ENCODE peak calls at places on chromosome 5, in five cellular contexts. G is body of pancreas, N is astrocyte of the cerebellum, M is upper lobe of right lung, B is breast epithelium. Z is an unnamed sample.
A peak's percentile ranks its signal among the peaks of the same experiment; 100 is the strongest.

GRCh38 chr5:138901716-138902115 is 26.6 kb upstream of the LRRTM2 start:
- DNase-seq in G (no peak), N (no peak), M (no peak), B (no peak), Z (no peak)

GRCh38 chr5:168796840-168797548 is 217.8 kb upstream of the PANK3 start:
- DNase-seq in G (no peak), N (no peak), M (no peak), B (no peak), Z (no peak)

GRCh38 chr5:10761842-10762165 is 770 bp upstream of the DAP start:
- DNase-seq in G (no peak), N (no peak), M (no peak), B (no peak), Z (no peak)

GRCh38 chr5:114305402-114306207 is 56.3 kb upstream of the KCNN2 start:
- DNase-seq in G (no peak), N (peak; percentile 3), M (no peak), B (no peak), Z (no peak)

GRCh38 chr5:88671808-88672499 is 211.0 kb downstream of the MEF2C start:
- DNase-seq in G (no peak), N (no peak), M (no peak), B (no peak), Z (no peak)

GRCh38 chr5:112878760-112879159 is 17.7 kb downstream of the SRP19 start:
- DNase-seq in G (no peak), N (peak; percentile 11), M (no peak), B (no peak), Z (no peak)

GRCh38 chr5:59337240-59337639 is 556.3 kb downstream of the PDE4D start:
- DNase-seq in G (no peak), N (no peak), M (no peak), B (no peak), Z (no peak)

GRCh38 chr5:100643473-100643872 is 108.3 kb downstream of the FAM174A start:
- DNase-seq in G (no peak), N (peak; percentile 57), M (no peak), B (no peak), Z (no peak)

GRCh38 chr5:140242890-140243585 is 59.9 kb downstream of the PFDN1 start:
- DNase-seq in G (peak; percentile 60), N (no peak), M (no peak), B (no peak), Z (no peak)

GRCh38 chr5:153991168-153991567 is 47.5 kb downstream of the FAM114A2 start:
- DNase-seq in G (no peak), N (no peak), M (no peak), B (no peak), Z (no peak)

GRCh38 chr5:11234501-11234911 is 473.5 kb upstream of the DAP start:
- DNase-seq in G (no peak), N (no peak), M (no peak), B (no peak), Z (peak; percentile 94)

GRCh38 chr5:83924891-83925290 is 204.2 kb upstream of the HAPLN1 start:
- DNase-seq in G (no peak), N (no peak), M (no peak), B (no peak), Z (no peak)

GRCh38 chr5:52773342-52773741 is 14.4 kb upstream of the ITGA1 start:
- DNase-seq in G (no peak), N (no peak), M (no peak), B (no peak), Z (no peak)

GRCh38 chr5:172533399-172534228 is 79.3 kb upstream of the SH3PXD2B start:
- DNase-seq in G (no peak), N (no peak), M (peak; percentile 46), B (no peak), Z (peak; percentile 81)

GRCh38 chr5:42495908-42496307 is 72.7 kb downstream of the GHR start:
- DNase-seq in G (no peak), N (no peak), M (no peak), B (no peak), Z (no peak)

GRCh38 chr5:119393746-119394145 is 37.9 kb downstream of the TNFAIP8 start:
- DNase-seq in G (no peak), N (no peak), M (no peak), B (no peak), Z (no peak)

GRCh38 chr5:82349651-82350050 is 71.5 kb upstream of the RPS23 start:
- DNase-seq in G (no peak), N (no peak), M (no peak), B (no peak), Z (no peak)

GRCh38 chr5:60077292-60077691 is 183.8 kb upstream of the PDE4D start:
- DNase-seq in G (no peak), N (no peak), M (no peak), B (no peak), Z (no peak)

GRCh38 chr5:95194856-95195255 is 90.0 kb downstream of the MCTP1 start:
- DNase-seq in G (no peak), N (no peak), M (no peak), B (no peak), Z (no peak)

GRCh38 chr5:110726249-110727024 is at the start of gene TMEM232:
- DNase-seq in G (peak; percentile 82), N (peak; percentile 38), M (peak; percentile 80), B (peak; percentile 55), Z (no peak)

GRCh38 chr5:93715327-93715726 is 26.1 kb downstream of the POU5F2 start:
- DNase-seq in G (no peak), N (no peak), M (no peak), B (no peak), Z (no peak)

GRCh38 chr5:160398806-160399205 is 1.0 kb downstream of the FAM200C start:
- DNase-seq in G (no peak), N (no peak), M (no peak), B (no peak), Z (no peak)

GRCh38 chr5:137199966-137200365 is 299.2 kb downstream of the SPOCK1 start:
- DNase-seq in G (no peak), N (no peak), M (no peak), B (no peak), Z (no peak)

GRCh38 chr5:31407921-31408714 is 123.8 kb downstream of the DROSHA start:
- DNase-seq in G (no peak), N (no peak), M (no peak), B (no peak), Z (no peak)

GRCh38 chr5:140966293-140967225 is at the start of gene PCDHAC2:
- DNase-seq in G (peak; percentile 45), N (no peak), M (peak; percentile 87), B (no peak), Z (no peak)

GRCh38 chr5:66223637-66224036 is 79.5 kb downstream of the SREK1 start:
- DNase-seq in G (no peak), N (no peak), M (no peak), B (no peak), Z (no peak)

GRCh38 chr5:177546262-177546741 is 8.1 kb downstream of the FAM193B start:
- DNase-seq in G (peak; percentile 58), N (peak; percentile 93), M (no peak), B (no peak), Z (no peak)

GRCh38 chr5:126631920-126632319 is 31.2 kb downstream of the PHAX start:
- DNase-seq in G (no peak), N (no peak), M (no peak), B (no peak), Z (no peak)

GRCh38 chr5:33167541-33167940 is 273.2 kb upstream of the TARS1 start:
- DNase-seq in G (no peak), N (no peak), M (no peak), B (no peak), Z (no peak)

GRCh38 chr5:15763754-15764153 is 263.8 kb downstream of the FBXL7 start:
- DNase-seq in G (no peak), N (no peak), M (no peak), B (no peak), Z (no peak)

GRCh38 chr5:98779264-98779877 is 5.9 kb downstream of the RGMB start:
- DNase-seq in G (peak; percentile 76), N (no peak), M (no peak), B (no peak), Z (no peak)

GRCh38 chr5:167633931-167634341 is 657.5 kb upstream of the WWC1 start:
- DNase-seq in G (no peak), N (peak; percentile 93), M (no peak), B (no peak), Z (no peak)

GRCh38 chr5:57276353-57276752 is 102.5 kb downstream of the GPBP1 start:
- DNase-seq in G (no peak), N (no peak), M (no peak), B (no peak), Z (no peak)

GRCh38 chr5:39780341-39780740 is 355.6 kb upstream of the DAB2 start:
- DNase-seq in G (no peak), N (no peak), M (no peak), B (no peak), Z (no peak)

GRCh38 chr5:108653201-108653600 is 94.5 kb upstream of the FER start:
- DNase-seq in G (no peak), N (no peak), M (no peak), B (no peak), Z (no peak)

GRCh38 chr5:7850241-7850532 is 746 bp downstream of the CFAP90 start:
- DNase-seq in G (no peak), N (no peak), M (peak; percentile 63), B (no peak), Z (no peak)
- H3K4me3 ChIP-seq in G (no peak overlapping the region), N (peak overlapping the region; percentile 51), M (peak overlapping the region; percentile 58), B (peak overlapping the region; percentile 64), Z (peak overlapping the region; percentile 57)

GRCh38 chr5:73624888-73625287 is 1.1 kb upstream of the ARHGEF28 start:
- DNase-seq in G (no peak), N (no peak), M (no peak), B (no peak), Z (no peak)
- H3K4me3 ChIP-seq in G (no peak overlapping the region), N (no peak overlapping the region), M (no peak overlapping the region), B (no peak overlapping the region), Z (no peak overlapping the region)

DNA sequence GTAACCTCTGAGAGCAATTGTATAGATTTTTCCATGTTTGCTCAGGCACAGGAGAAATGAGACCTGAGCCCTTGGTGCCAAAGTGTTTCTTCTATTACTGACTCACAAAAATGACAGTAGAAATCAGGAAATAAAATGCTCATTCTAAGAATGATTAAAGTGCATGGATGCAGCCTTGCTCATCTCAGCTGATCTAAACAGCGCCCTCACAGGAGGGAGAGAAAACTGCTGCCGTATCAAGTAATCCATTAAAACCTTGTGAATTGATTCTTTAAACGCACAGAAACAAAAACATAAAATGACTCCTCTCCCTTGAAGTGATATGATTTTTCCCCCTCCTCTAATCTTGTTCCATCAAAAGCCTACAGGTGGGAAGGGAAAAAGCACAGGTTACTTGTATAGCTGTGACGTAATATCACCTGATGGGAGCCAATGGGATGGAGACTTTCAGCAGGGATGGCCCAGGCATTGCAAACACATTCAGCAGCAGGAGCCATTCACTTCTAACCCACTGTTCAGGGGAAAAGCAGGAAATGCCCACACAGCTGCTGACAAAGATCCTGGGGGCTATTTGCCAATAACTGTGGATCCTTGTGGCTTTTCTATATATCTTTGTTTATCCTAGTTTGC is 76.7 kb downstream of the PLCXD3 start:
- DNase-seq in G (no peak), N (no peak), M (no peak), B (no peak), Z (no peak)
- H3K4me3 ChIP-seq in G (no peak overlapping the region), N (no peak overlapping the region), M (no peak overlapping the region), B (no peak overlapping the region), Z (no peak overlapping the region)

DNA sequence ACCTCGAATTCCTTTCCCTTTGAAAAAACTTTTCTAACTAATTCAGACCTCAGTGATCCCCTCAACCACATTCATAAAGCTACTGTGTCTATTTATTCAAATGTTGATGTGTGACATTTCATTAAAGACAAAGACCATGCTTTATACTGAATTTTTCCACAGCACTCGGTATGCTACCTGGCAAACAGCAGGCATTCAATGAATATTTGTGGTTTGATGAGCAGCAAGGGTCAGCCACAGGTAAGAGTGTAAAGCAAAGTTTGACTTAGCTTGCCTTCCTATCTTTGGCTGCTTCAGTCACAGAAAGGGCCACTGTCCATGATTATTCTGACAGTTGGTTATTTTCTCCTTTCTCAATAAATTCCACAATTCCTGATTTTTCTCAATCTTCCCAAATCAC is 5.1 kb upstream of the CDC42SE2 start:
- DNase-seq in G (no peak), N (no peak), M (no peak), B (no peak), Z (no peak)
- H3K4me3 ChIP-seq in G (no peak overlapping the region), N (no peak overlapping the region), M (no peak overlapping the region), B (no peak overlapping the region), Z (no peak overlapping the region)